ENCODE peak calls at places on chromosomes 11 and 22, in seven cellular contexts. One of them, this sample, is unnamed.

GRCh38 chr11:129947474-129947873 is 52.1 kb upstream of the NFRKB start:
- DNase-seq in NCI-H1417: no peak
- DNase-seq in T-helper 1 cell: no peak
- DNase-seq in cardiac muscle cell: no peak
- DNase-seq in M059J: no peak
- DNase-seq in NCI-H2081 treated with DMSO at 0.1 percent for 48 hours: no peak
- DNase-seq in activated CD4-positive, alpha-beta T cell treated with anti-CD3 and anti-CD28 coated beads, Interleukin-2, amount 50 U/mL, for 1 hour: no peak
- DNase-seq in this sample: no peak

GRCh38 chr11:58028687-58029411 is 1.9 kb upstream of the OR6Q1 start:
- DNase-seq in NCI-H1417: no peak
- DNase-seq in T-helper 1 cell: no peak
- DNase-seq in cardiac muscle cell: no peak
- DNase-seq in M059J: peak; percentile 7
- DNase-seq in NCI-H2081 treated with DMSO at 0.1 percent for 48 hours: no peak
- DNase-seq in activated CD4-positive, alpha-beta T cell treated with anti-CD3 and anti-CD28 coated beads, Interleukin-2, amount 50 U/mL, for 1 hour: no peak
- DNase-seq in this sample: no peak

GRCh38 chr11:2444301-2445106 is at the start of the genes KCNQ1 and TRPM5:
- DNase-seq in NCI-H1417: peak; percentile 71
- DNase-seq in T-helper 1 cell: peak; percentile 71
- DNase-seq in cardiac muscle cell: peak; percentile 78
- DNase-seq in M059J: no peak
- DNase-seq in NCI-H2081 treated with DMSO at 0.1 percent for 48 hours: no peak
- DNase-seq in activated CD4-positive, alpha-beta T cell treated with anti-CD3 and anti-CD28 coated beads, Interleukin-2, amount 50 U/mL, for 1 hour: peak; percentile 79
- DNase-seq in this sample: no peak

GRCh38 chr11:47028530-47029093 is 92.1 kb downstream of the CSTPP1 start:
- DNase-seq in NCI-H1417: no peak
- DNase-seq in T-helper 1 cell: no peak
- DNase-seq in cardiac muscle cell: no peak
- DNase-seq in M059J: no peak
- DNase-seq in NCI-H2081 treated with DMSO at 0.1 percent for 48 hours: no peak
- DNase-seq in activated CD4-positive, alpha-beta T cell treated with anti-CD3 and anti-CD28 coated beads, Interleukin-2, amount 50 U/mL, for 1 hour: no peak
- DNase-seq in this sample: no peak

GRCh38 chr11:70099578-70100282 is 21.6 kb downstream of the ANO1 start:
- DNase-seq in NCI-H1417: no peak
- DNase-seq in T-helper 1 cell: no peak
- DNase-seq in cardiac muscle cell: no peak
- DNase-seq in M059J: no peak
- DNase-seq in NCI-H2081 treated with DMSO at 0.1 percent for 48 hours: no peak
- DNase-seq in activated CD4-positive, alpha-beta T cell treated with anti-CD3 and anti-CD28 coated beads, Interleukin-2, amount 50 U/mL, for 1 hour: no peak
- DNase-seq in this sample: no peak

GRCh38 chr11:79030448-79030847 is 410.4 kb downstream of the TENM4 start:
- DNase-seq in NCI-H1417: no peak
- DNase-seq in T-helper 1 cell: no peak
- DNase-seq in cardiac muscle cell: no peak
- DNase-seq in M059J: no peak
- DNase-seq in NCI-H2081 treated with DMSO at 0.1 percent for 48 hours: no peak
- DNase-seq in activated CD4-positive, alpha-beta T cell treated with anti-CD3 and anti-CD28 coated beads, Interleukin-2, amount 50 U/mL, for 1 hour: no peak
- DNase-seq in this sample: no peak

GRCh38 chr11:86218125-86219081 is 26.1 kb upstream of the EED start:
- DNase-seq in NCI-H1417: peak; percentile 85
- DNase-seq in T-helper 1 cell: peak; percentile 22
- DNase-seq in cardiac muscle cell: peak; percentile 78
- DNase-seq in M059J: peak; percentile 78
- DNase-seq in NCI-H2081 treated with DMSO at 0.1 percent for 48 hours: peak; percentile 3
- DNase-seq in activated CD4-positive, alpha-beta T cell treated with anti-CD3 and anti-CD28 coated beads, Interleukin-2, amount 50 U/mL, for 1 hour: peak; percentile 52
- DNase-seq in this sample: peak; percentile 8

GRCh38 chr11:48087974-48088681 is 107.8 kb downstream of the PTPRJ start:
- DNase-seq in NCI-H1417: peak; percentile 95
- DNase-seq in T-helper 1 cell: no peak
- DNase-seq in cardiac muscle cell: no peak
- DNase-seq in M059J: no peak
- DNase-seq in NCI-H2081 treated with DMSO at 0.1 percent for 48 hours: no peak
- DNase-seq in activated CD4-positive, alpha-beta T cell treated with anti-CD3 and anti-CD28 coated beads, Interleukin-2, amount 50 U/mL, for 1 hour: no peak
- DNase-seq in this sample: peak; percentile 28

GRCh38 chr11:65380460-65381126 is 1.9 kb downstream of the SLC25A45 start:
- DNase-seq in NCI-H1417: no peak
- DNase-seq in T-helper 1 cell: no peak
- DNase-seq in cardiac muscle cell: no peak
- DNase-seq in M059J: no peak
- DNase-seq in NCI-H2081 treated with DMSO at 0.1 percent for 48 hours: no peak
- DNase-seq in activated CD4-positive, alpha-beta T cell treated with anti-CD3 and anti-CD28 coated beads, Interleukin-2, amount 50 U/mL, for 1 hour: no peak
- DNase-seq in this sample: no peak

GRCh38 chr22:22074634-22075381 is 92.2 kb upstream of the TOP3B start:
- DNase-seq in NCI-H1417: no peak
- DNase-seq in T-helper 1 cell: no peak
- DNase-seq in cardiac muscle cell: no peak
- DNase-seq in M059J: no peak
- DNase-seq in NCI-H2081 treated with DMSO at 0.1 percent for 48 hours: no peak
- DNase-seq in activated CD4-positive, alpha-beta T cell treated with anti-CD3 and anti-CD28 coated beads, Interleukin-2, amount 50 U/mL, for 1 hour: no peak
- DNase-seq in this sample: no peak

GRCh38 chr22:36481393-36482168 is at the start of gene TXN2:
- DNase-seq in NCI-H1417: peak; percentile 94
- DNase-seq in T-helper 1 cell: peak; percentile 95
- DNase-seq in cardiac muscle cell: peak; percentile 98
- DNase-seq in M059J: peak; percentile 93
- DNase-seq in NCI-H2081 treated with DMSO at 0.1 percent for 48 hours: peak; percentile 78
- DNase-seq in activated CD4-positive, alpha-beta T cell treated with anti-CD3 and anti-CD28 coated beads, Interleukin-2, amount 50 U/mL, for 1 hour: peak; percentile 96
- DNase-seq in this sample: peak; percentile 85

GRCh38 chr22:37187891-37188761 is at the start of gene C1QTNF6:
- DNase-seq in NCI-H1417: peak; percentile 6
- DNase-seq in T-helper 1 cell: no peak
- DNase-seq in cardiac muscle cell: peak; percentile 72
- DNase-seq in M059J: peak; percentile 77
- DNase-seq in NCI-H2081 treated with DMSO at 0.1 percent for 48 hours: no peak
- DNase-seq in activated CD4-positive, alpha-beta T cell treated with anti-CD3 and anti-CD28 coated beads, Interleukin-2, amount 50 U/mL, for 1 hour: no peak
- DNase-seq in this sample: no peak

GRCh38 chr11:2380807-2381350 is 3.8 kb downstream of the CD81 start:
- DNase-seq in NCI-H1417: no peak
- DNase-seq in T-helper 1 cell: no peak
- DNase-seq in cardiac muscle cell: no peak
- DNase-seq in M059J: no peak
- DNase-seq in NCI-H2081 treated with DMSO at 0.1 percent for 48 hours: no peak
- DNase-seq in activated CD4-positive, alpha-beta T cell treated with anti-CD3 and anti-CD28 coated beads, Interleukin-2, amount 50 U/mL, for 1 hour: no peak
- DNase-seq in this sample: no peak

GRCh38 chr22:45907996-45908395 is 69.0 kb downstream of the WNT7B start:
- DNase-seq in NCI-H1417: no peak
- DNase-seq in T-helper 1 cell: no peak
- DNase-seq in cardiac muscle cell: no peak
- DNase-seq in M059J: no peak
- DNase-seq in NCI-H2081 treated with DMSO at 0.1 percent for 48 hours: no peak
- DNase-seq in activated CD4-positive, alpha-beta T cell treated with anti-CD3 and anti-CD28 coated beads, Interleukin-2, amount 50 U/mL, for 1 hour: no peak
- DNase-seq in this sample: no peak

GRCh38 chr22:40418366-40419201 is 48.2 kb downstream of the SGSM3 start:
- DNase-seq in NCI-H1417: peak; percentile 91
- DNase-seq in T-helper 1 cell: no peak
- DNase-seq in cardiac muscle cell: no peak
- DNase-seq in M059J: no peak
- DNase-seq in NCI-H2081 treated with DMSO at 0.1 percent for 48 hours: no peak
- DNase-seq in activated CD4-positive, alpha-beta T cell treated with anti-CD3 and anti-CD28 coated beads, Interleukin-2, amount 50 U/mL, for 1 hour: no peak
- DNase-seq in this sample: peak; percentile 17

GRCh38 chr22:28034760-28035401 is 115.8 kb upstream of the PITPNB start:
- DNase-seq in NCI-H1417: peak; percentile 94
- DNase-seq in T-helper 1 cell: no peak
- DNase-seq in cardiac muscle cell: peak; percentile 52
- DNase-seq in M059J: peak; percentile 63
- DNase-seq in NCI-H2081 treated with DMSO at 0.1 percent for 48 hours: peak; percentile 74
- DNase-seq in activated CD4-positive, alpha-beta T cell treated with anti-CD3 and anti-CD28 coated beads, Interleukin-2, amount 50 U/mL, for 1 hour: peak; percentile 10
- DNase-seq in this sample: peak; percentile 78

GRCh38 chr22:31615940-31616314 is 46.1 kb downstream of the PISD start:
- DNase-seq in NCI-H1417: peak; percentile 3
- DNase-seq in T-helper 1 cell: no peak
- DNase-seq in cardiac muscle cell: no peak
- DNase-seq in M059J: no peak
- DNase-seq in NCI-H2081 treated with DMSO at 0.1 percent for 48 hours: no peak
- DNase-seq in activated CD4-positive, alpha-beta T cell treated with anti-CD3 and anti-CD28 coated beads, Interleukin-2, amount 50 U/mL, for 1 hour: no peak
- DNase-seq in this sample: no peak

GRCh38 chr11:46278387-46279173 is 1.1 kb downstream of the CREB3L1 start:
- DNase-seq in NCI-H1417: no peak
- DNase-seq in T-helper 1 cell: no peak
- DNase-seq in cardiac muscle cell: peak; percentile 81
- DNase-seq in M059J: peak; percentile 80
- DNase-seq in NCI-H2081 treated with DMSO at 0.1 percent for 48 hours: no peak
- DNase-seq in activated CD4-positive, alpha-beta T cell treated with anti-CD3 and anti-CD28 coated beads, Interleukin-2, amount 50 U/mL, for 1 hour: peak; percentile 33
- DNase-seq in this sample: no peak

GRCh38 chr11:72471005-72471898 is 36.9 kb upstream of the CLPB start:
- DNase-seq in NCI-H1417: peak; percentile 92
- DNase-seq in T-helper 1 cell: peak; percentile 44
- DNase-seq in cardiac muscle cell: peak; percentile 79
- DNase-seq in M059J: peak; percentile 74
- DNase-seq in NCI-H2081 treated with DMSO at 0.1 percent for 48 hours: peak; percentile 72
- DNase-seq in activated CD4-positive, alpha-beta T cell treated with anti-CD3 and anti-CD28 coated beads, Interleukin-2, amount 50 U/mL, for 1 hour: peak; percentile 50
- DNase-seq in this sample: peak; percentile 82

GRCh38 chr22:19406281-19406811 is 25.2 kb downstream of the HIRA start:
- DNase-seq in NCI-H1417: no peak
- DNase-seq in T-helper 1 cell: no peak
- DNase-seq in cardiac muscle cell: no peak
- DNase-seq in M059J: no peak
- DNase-seq in NCI-H2081 treated with DMSO at 0.1 percent for 48 hours: no peak
- DNase-seq in activated CD4-positive, alpha-beta T cell treated with anti-CD3 and anti-CD28 coated beads, Interleukin-2, amount 50 U/mL, for 1 hour: no peak
- DNase-seq in this sample: no peak

GRCh38 chr22:45720875-45721378 is 49.3 kb downstream of the ATXN10 start:
- DNase-seq in NCI-H1417: no peak
- DNase-seq in T-helper 1 cell: no peak
- DNase-seq in cardiac muscle cell: no peak
- DNase-seq in M059J: no peak
- DNase-seq in NCI-H2081 treated with DMSO at 0.1 percent for 48 hours: no peak
- DNase-seq in activated CD4-positive, alpha-beta T cell treated with anti-CD3 and anti-CD28 coated beads, Interleukin-2, amount 50 U/mL, for 1 hour: no peak
- DNase-seq in this sample: no peak

GRCh38 chr11:64226507-64227051 is 505 bp downstream of the NUDT22 start:
- DNase-seq in NCI-H1417: peak; percentile 80
- DNase-seq in T-helper 1 cell: no peak
- DNase-seq in cardiac muscle cell: no peak
- DNase-seq in M059J: peak; percentile 32
- DNase-seq in NCI-H2081 treated with DMSO at 0.1 percent for 48 hours: no peak
- DNase-seq in activated CD4-positive, alpha-beta T cell treated with anti-CD3 and anti-CD28 coated beads, Interleukin-2, amount 50 U/mL, for 1 hour: peak; percentile 41
- DNase-seq in this sample: no peak

GRCh38 chr11:19725379-19726079 is 12.9 kb downstream of the NAV2 start:
- DNase-seq in NCI-H1417: no peak
- DNase-seq in T-helper 1 cell: no peak
- DNase-seq in cardiac muscle cell: no peak
- DNase-seq in M059J: no peak
- DNase-seq in NCI-H2081 treated with DMSO at 0.1 percent for 48 hours: no peak
- DNase-seq in activated CD4-positive, alpha-beta T cell treated with anti-CD3 and anti-CD28 coated beads, Interleukin-2, amount 50 U/mL, for 1 hour: no peak
- DNase-seq in this sample: no peak

GRCh38 chr11:69454018-69454417 is 27.4 kb upstream of the LINC01488 start:
- DNase-seq in NCI-H1417: no peak
- DNase-seq in T-helper 1 cell: no peak
- DNase-seq in cardiac muscle cell: no peak
- DNase-seq in M059J: no peak
- DNase-seq in NCI-H2081 treated with DMSO at 0.1 percent for 48 hours: no peak
- DNase-seq in activated CD4-positive, alpha-beta T cell treated with anti-CD3 and anti-CD28 coated beads, Interleukin-2, amount 50 U/mL, for 1 hour: no peak
- DNase-seq in this sample: no peak

GRCh38 chr11:69801513-69802335 is 17.5 kb downstream of the FGF3 start:
- DNase-seq in NCI-H1417: peak; percentile 31
- DNase-seq in T-helper 1 cell: no peak
- DNase-seq in cardiac muscle cell: peak; percentile 54
- DNase-seq in M059J: peak; percentile 26
- DNase-seq in NCI-H2081 treated with DMSO at 0.1 percent for 48 hours: no peak
- DNase-seq in activated CD4-positive, alpha-beta T cell treated with anti-CD3 and anti-CD28 coated beads, Interleukin-2, amount 50 U/mL, for 1 hour: peak; percentile 23
- DNase-seq in this sample: no peak

GRCh38 chr22:44381761-44382454 is 69.2 kb upstream of the SHISAL1 start:
- DNase-seq in NCI-H1417: peak; percentile 57
- DNase-seq in T-helper 1 cell: no peak
- DNase-seq in cardiac muscle cell: no peak
- DNase-seq in M059J: no peak
- DNase-seq in NCI-H2081 treated with DMSO at 0.1 percent for 48 hours: no peak
- DNase-seq in activated CD4-positive, alpha-beta T cell treated with anti-CD3 and anti-CD28 coated beads, Interleukin-2, amount 50 U/mL, for 1 hour: no peak
- DNase-seq in this sample: no peak

GRCh38 chr22:50600541-50600940 is at the start of gene MAPK8IP2:
- DNase-seq in NCI-H1417: peak; percentile 70
- DNase-seq in T-helper 1 cell: no peak
- DNase-seq in cardiac muscle cell: peak; percentile 24
- DNase-seq in M059J: no peak
- DNase-seq in NCI-H2081 treated with DMSO at 0.1 percent for 48 hours: no peak
- DNase-seq in activated CD4-positive, alpha-beta T cell treated with anti-CD3 and anti-CD28 coated beads, Interleukin-2, amount 50 U/mL, for 1 hour: no peak
- DNase-seq in this sample: no peak

GRCh38 chr11:72856551-72857342 is 42.5 kb downstream of the ATG16L2 start:
- DNase-seq in NCI-H1417: no peak
- DNase-seq in T-helper 1 cell: no peak
- DNase-seq in cardiac muscle cell: no peak
- DNase-seq in M059J: no peak
- DNase-seq in NCI-H2081 treated with DMSO at 0.1 percent for 48 hours: no peak
- DNase-seq in activated CD4-positive, alpha-beta T cell treated with anti-CD3 and anti-CD28 coated beads, Interleukin-2, amount 50 U/mL, for 1 hour: no peak
- DNase-seq in this sample: no peak

GRCh38 chr22:31449521-31449920 is 40.1 kb downstream of the EIF4ENIF1 start:
- DNase-seq in NCI-H1417: no peak
- DNase-seq in T-helper 1 cell: no peak
- DNase-seq in cardiac muscle cell: peak; percentile 27
- DNase-seq in M059J: no peak
- DNase-seq in NCI-H2081 treated with DMSO at 0.1 percent for 48 hours: no peak
- DNase-seq in activated CD4-positive, alpha-beta T cell treated with anti-CD3 and anti-CD28 coated beads, Interleukin-2, amount 50 U/mL, for 1 hour: no peak
- DNase-seq in this sample: no peak

GRCh38 chr22:17601031-17601430 is 27.5 kb downstream of the ATP6V1E1 start:
- DNase-seq in NCI-H1417: no peak
- DNase-seq in T-helper 1 cell: no peak
- DNase-seq in cardiac muscle cell: no peak
- DNase-seq in M059J: no peak
- DNase-seq in NCI-H2081 treated with DMSO at 0.1 percent for 48 hours: no peak
- DNase-seq in activated CD4-positive, alpha-beta T cell treated with anti-CD3 and anti-CD28 coated beads, Interleukin-2, amount 50 U/mL, for 1 hour: no peak
- DNase-seq in this sample: no peak

This sample was measured in NCI-H2107.